ENCODE peak calls at places on chromosome 3, in six cellular contexts. B, H, G, F, N and U are unnamed samples.

GRCh38 chr3:197889204-197889930 is 60.6 kb upstream of the RPL35A start:
- DNase-seq in B (peak; percentile 69), H (no peak), G (no peak), F (peak; percentile 67), N (no peak), U (no peak)

GRCh38 chr3:14290631-14291385 is 111.6 kb upstream of the SLC6A6 start:
- DNase-seq in B (no peak), H (no peak), G (no peak), F (no peak), N (no peak), U (no peak)

GRCh38 chr3:129975332-129976090 is 991 bp downstream of the TRH start:
- DNase-seq in B (no peak), H (no peak), G (no peak), F (no peak), N (no peak), U (peak; percentile 21)

GRCh38 chr3:37853691-37854413 is 7.8 kb upstream of the CTDSPL start:
- DNase-seq in B (no peak), H (no peak), G (no peak), F (peak; percentile 69), N (no peak), U (no peak)

GRCh38 chr3:120568624-120569023 is 27.5 kb upstream of the NDUFB4 start:
- DNase-seq in B (no peak), H (peak; percentile 55), G (no peak), F (no peak), N (no peak), U (no peak)

GRCh38 chr3:197528190-197528589 is 27.6 kb downstream of the BDH1 start:
- DNase-seq in B (no peak), H (no peak), G (no peak), F (no peak), N (peak; percentile 23), U (no peak)

GRCh38 chr3:190692256-190692655 is 170.2 kb downstream of the GMNC start:
- DNase-seq in B (no peak), H (no peak), G (no peak), F (no peak), N (no peak), U (no peak)

GRCh38 chr3:59717679-59718205 is 667.9 kb upstream of the CFAP20DC start:
- DNase-seq in B (no peak), H (no peak), G (no peak), F (no peak), N (no peak), U (no peak)

GRCh38 chr3:72278349-72279067 is 493.6 kb upstream of the PROK2 start:
- DNase-seq in B (no peak), H (no peak), G (no peak), F (no peak), N (no peak), U (no peak)

GRCh38 chr3:184361932-184362667 is 590 bp downstream of the POLR2H start:
- DNase-seq in B (peak; percentile 68), H (peak; percentile 93), G (no peak), F (peak; percentile 65), N (peak; percentile 62), U (no peak)

GRCh38 chr3:49654955-49655556 is 19.1 kb upstream of the APEH start:
- DNase-seq in B (no peak), H (no peak), G (no peak), F (no peak), N (no peak), U (no peak)

GRCh38 chr3:189568931-189569330 is 62.3 kb upstream of the TP63 start:
- DNase-seq in B (no peak), H (no peak), G (no peak), F (no peak), N (no peak), U (no peak)

GRCh38 chr3:189567772-189568420 is 63.3 kb upstream of the TP63 start:
- DNase-seq in B (no peak), H (no peak), G (no peak), F (no peak), N (no peak), U (no peak)

GRCh38 chr3:189570916-189571315 is 60.3 kb upstream of the TP63 start:
- DNase-seq in B (no peak), H (no peak), G (no peak), F (no peak), N (no peak), U (no peak)

GRCh38 chr3:189567322-189567721 is 63.9 kb upstream of the TP63 start:
- DNase-seq in B (no peak), H (no peak), G (no peak), F (no peak), N (no peak), U (no peak)

GRCh38 chr3:189569473-189569872 is 61.7 kb upstream of the TP63 start:
- DNase-seq in B (no peak), H (no peak), G (no peak), F (no peak), N (no peak), U (no peak)
- H3K27ac ChIP-seq in B (no peak overlapping the region), H (no peak overlapping the region), G (no peak overlapping the region), F (no peak overlapping the region), N (no peak overlapping the region), U (no peak overlapping the region)

DNA sequence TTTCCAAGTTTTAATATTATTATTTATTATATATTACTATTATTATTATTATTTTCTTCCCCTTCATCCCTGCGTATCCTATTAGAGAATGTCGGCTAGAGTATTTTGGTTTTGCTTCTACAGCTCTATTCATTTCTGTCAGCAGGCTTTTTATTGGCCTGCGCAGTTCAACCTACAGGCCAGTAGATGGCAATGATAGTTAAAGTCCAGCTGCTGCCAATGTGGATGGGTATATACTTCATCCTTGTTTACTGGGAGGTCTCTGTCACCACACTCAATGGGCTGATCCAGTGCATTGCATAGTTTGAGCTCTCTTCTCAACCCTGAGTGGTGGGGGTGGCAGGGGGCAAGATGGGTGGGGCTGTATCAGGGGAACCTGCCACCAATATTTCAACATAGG is 799.8 kb downstream of the NSUN3 start:
- DNase-seq in B (peak; percentile 59), H (no peak), G (no peak), F (peak; percentile 4), N (peak; percentile 18), U (no peak)
- TF ChIP-seq CTCF in B (peak; percentile 70), H (no peak), G (no peak), F (peak; percentile 49), N (peak; percentile 38), U (no peak)

DNA sequence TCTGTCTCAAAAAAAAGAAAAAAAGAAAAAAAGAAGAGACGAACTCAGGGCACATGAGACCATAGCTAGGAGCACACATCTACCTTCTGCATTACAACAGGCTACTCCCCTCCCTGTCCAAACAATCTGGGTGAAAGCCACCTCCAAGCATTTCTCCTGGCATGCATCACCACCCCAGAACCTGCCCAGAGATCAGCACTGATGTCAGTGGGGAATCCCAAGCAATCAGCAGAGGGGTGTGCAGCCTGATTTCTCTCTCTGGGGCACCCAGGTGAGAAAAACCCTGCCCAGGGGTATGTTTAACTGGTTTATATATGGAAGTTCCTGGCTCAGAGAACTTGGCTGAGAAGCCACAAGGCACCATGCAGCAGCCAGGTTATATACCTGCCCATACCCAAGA is 59.4 kb downstream of the CDC25A start:
- DNase-seq in B (no peak), H (no peak), G (no peak), F (no peak), N (no peak), U (no peak)
- H3K27ac ChIP-seq in B (no peak overlapping the region), H (no peak overlapping the region), G (no peak overlapping the region), F (no peak overlapping the region), N (no peak overlapping the region), U (no peak overlapping the region)

DNA sequence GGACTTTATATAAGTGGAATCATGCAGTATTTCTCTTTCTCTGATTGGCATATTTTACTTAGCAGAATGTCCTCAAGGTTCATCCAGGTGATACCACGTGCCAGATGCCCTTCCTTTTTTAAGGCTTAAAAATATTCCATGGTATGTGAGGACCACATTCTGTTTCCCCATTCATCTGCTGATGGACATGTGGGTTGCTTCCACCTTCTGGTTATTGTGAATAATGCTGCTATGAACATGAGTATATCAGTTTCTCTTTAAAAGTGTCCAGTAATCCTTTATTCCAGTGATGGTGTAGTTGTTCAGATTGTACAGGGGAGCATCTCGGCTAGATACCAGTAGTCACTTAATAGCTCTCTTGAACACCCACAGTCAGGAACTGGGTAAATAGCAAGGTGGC is 50.4 kb upstream of the ATG7 start:
- DNase-seq in B (peak; percentile 14), H (no peak), G (no peak), F (no peak), N (no peak), U (no peak)
- TF ChIP-seq CTCF in B (peak; percentile 45), H (peak; percentile 18), G (no peak), F (no peak), N (no peak), U (no peak)

GRCh38 chr3:31226331-31226730 is 306.4 kb upstream of the STT3B start:
- DNase-seq in B (no peak), H (no peak), G (peak; percentile 35), F (no peak), N (no peak), U (no peak)

GRCh38 chr3:31224936-31225335 is 307.8 kb upstream of the STT3B start:
- DNase-seq in B (no peak), H (no peak), G (no peak), F (no peak), N (no peak), U (no peak)

GRCh38 chr3:31220431-31220830 is 312.3 kb upstream of the STT3B start:
- DNase-seq in B (no peak), H (no peak), G (no peak), F (no peak), N (no peak), U (no peak)

GRCh38 chr3:31225923-31226322 is 306.8 kb upstream of the STT3B start:
- DNase-seq in B (no peak), H (no peak), G (no peak), F (no peak), N (no peak), U (no peak)

GRCh38 chr3:31223278-31223677 is 309.4 kb upstream of the STT3B start:
- DNase-seq in B (no peak), H (no peak), G (no peak), F (no peak), N (no peak), U (no peak)
- H3K27ac ChIP-seq in B (no peak overlapping the region), H (no peak overlapping the region), G (no peak overlapping the region), F (no peak overlapping the region), N (no peak overlapping the region), U (no peak overlapping the region)

GRCh38 chr3:186529204-186529999 is 14.8 kb downstream of the CRYGS start:
- DNase-seq in B (peak; percentile 14), H (no peak), G (no peak), F (no peak), N (no peak), U (no peak)
- TF ChIP-seq CTCF in B (peak; percentile 14), H (no peak), G (no peak), F (no peak), N (no peak), U (no peak)